ENCODE peak calls at places on chromosomes 7 and 10, in six cellular contexts. A is KBM-7, G is kidney epithelial cell, D is anterior cingulate cortex, Q is ureter, V is sigmoid colon. K is an unnamed sample.

GRCh38 chr10:95245425-95246055 is 45.3 kb downstream of the PDLIM1 start:
- DNase-seq in Q (no peak), G (no peak), A (no peak), D (no peak), V (no peak), K (no peak)

GRCh38 chr7:26490631-26491624 is 199.3 kb downstream of the SNX10 start:
- DNase-seq in A (no peak), G (no peak), Q (peak), V (no peak), D (peak), K (no peak)

GRCh38 chr10:3046941-3047621 is 20.3 kb upstream of the PFKP start:
- DNase-seq in G (peak), D (no peak), V (no peak), A (no peak), Q (no peak), K (no peak)

GRCh38 chr7:74025146-74025545 is 2.8 kb upstream of the ELN start:
- DNase-seq in G (no peak), Q (no peak), D (no peak), A (no peak), V (no peak), K (no peak)

GRCh38 chr7:44633254-44634186 is 27.1 kb downstream of the OGDH start:
- DNase-seq in V (peak), A (no peak), G (peak), Q (peak), D (no peak), K (peak)

GRCh38 chr7:17989546-17989945 is 38.1 kb downstream of the PRPS1L1 start:
- DNase-seq in Q (no peak), D (no peak), V (no peak), G (no peak), A (no peak), K (no peak)

GRCh38 chr7:121755818-121756501 is 117.0 kb upstream of the PTPRZ1 start:
- DNase-seq in G (no peak), D (no peak), A (no peak), V (no peak), Q (no peak), K (peak)

GRCh38 chr7:771241-772004 is 44.3 kb upstream of the PRKAR1B start:
- DNase-seq in V (peak), A (no peak), Q (peak), G (peak), D (no peak), K (no peak)

GRCh38 chr7:93185303-93186027 is 37.3 kb upstream of the SAMD9L start:
- DNase-seq in V (no peak), Q (no peak), A (no peak), D (no peak), G (no peak), K (no peak)

GRCh38 chr10:3261921-3262320 is 89.3 kb upstream of the PITRM1 start:
- DNase-seq in V (no peak), Q (no peak), G (no peak), A (no peak), D (no peak), K (no peak)

GRCh38 chr7:142459557-142459963 is 201.7 kb upstream of the PRSS58 start:
- DNase-seq in V (no peak), A (peak), G (no peak), D (peak), Q (no peak), K (peak)

GRCh38 chr7:12199363-12199762 is 11.7 kb upstream of the TMEM106B start:
- DNase-seq in A (no peak), D (no peak), Q (no peak), G (peak), V (no peak), K (no peak)

GRCh38 chr10:22615819-22616499 is 98.4 kb downstream of the PIP4K2A start:
- DNase-seq in Q (no peak), A (peak), G (no peak), V (peak), D (peak), K (peak)

GRCh38 chr7:31098606-31099360 is 46.7 kb downstream of the ADCYAP1R1 start:
- DNase-seq in G (no peak), A (no peak), D (no peak), V (peak), Q (peak), K (no peak)

GRCh38 chr7:129376076-129376777 is 58.0 kb upstream of the STRIP2 start:
- DNase-seq in G (no peak), V (no peak), A (peak), Q (no peak), D (no peak), K (peak)

GRCh38 chr7:127609297-127609696 is 8.6 kb downstream of the PAX4 start:
- DNase-seq in V (no peak), D (no peak), Q (no peak), G (no peak), A (no peak), K (no peak)

GRCh38 chr10:70265032-70265689 is 18.6 kb downstream of the NPFFR1 start:
- DNase-seq in A (no peak), Q (no peak), G (no peak), V (no peak), D (no peak), K (peak)

GRCh38 chr10:89210794-89211425 is 3.8 kb upstream of the CH25H start:
- DNase-seq in G (no peak), A (no peak), Q (no peak), D (no peak), V (no peak), K (no peak)

GRCh38 chr7:12067156-12067831 is 143.8 kb upstream of the TMEM106B start:
- DNase-seq in Q (peak), G (no peak), A (peak), D (no peak), V (peak), K (peak)

GRCh38 chr10:27783660-27784059 is 38.0 kb upstream of the MKX start:
- DNase-seq in A (peak), Q (no peak), G (peak), D (no peak), V (no peak), K (no peak)

GRCh38 chr7:14687241-14687640 is 215.3 kb downstream of the DGKB start:
- DNase-seq in D (no peak), V (no peak), Q (no peak), A (no peak), G (no peak), K (no peak)

GRCh38 chr10:75658915-75659314 is 227.5 kb downstream of the LRMDA start:
- DNase-seq in D (no peak), Q (no peak), G (no peak), V (no peak), A (no peak), K (no peak)

GRCh38 chr7:86214734-86215133 is 429.0 kb upstream of the GRM3 start:
- DNase-seq in G (no peak), Q (no peak), A (no peak), D (no peak), V (no peak), K (no peak)

GRCh38 chr7:24748521-24748920 is 8.7 kb downstream of the GSDME start:
- DNase-seq in G (no peak), A (no peak), Q (no peak), V (no peak), D (no peak), K (no peak)

GRCh38 chr7:15503603-15504280 is 58.1 kb downstream of the AGMO start:
- DNase-seq in G (no peak), D (no peak), Q (no peak), V (no peak), A (no peak), K (no peak)

GRCh38 chr10:124594240-124594639 is 132.6 kb downstream of the LHPP start:
- DNase-seq in D (no peak), Q (no peak), A (no peak), G (no peak), V (peak), K (no peak)

GRCh38 chr7:69775231-69775771 is 177.0 kb downstream of the AUTS2 start:
- DNase-seq in D (no peak), V (peak), Q (no peak), A (no peak), G (no peak), K (no peak)

GRCh38 chr10:86071758-86072157 is 294.8 kb downstream of the GRID1 start:
- DNase-seq in G (no peak), V (no peak), D (no peak), Q (no peak), A (no peak), K (no peak)

GRCh38 chr7:5595545-5596045 is 172.0 kb upstream of the TNRC18 start:
- DNase-seq in G (no peak), A (peak), Q (no peak), V (no peak), D (no peak), K (peak)

GRCh38 chr7:2478800-2479199 is 2.6 kb upstream of the GRIFIN start:
- DNase-seq in D (no peak), A (no peak), G (no peak), V (no peak), Q (no peak), K (no peak)

GRCh38 chr10:21399392-21400015 is 126.0 kb downstream of the SKIDA1 start:
- DNase-seq in V (no peak), G (peak), Q (no peak), D (no peak), A (no peak), K (no peak)

GRCh38 chr10:80444646-80445319 is 9.3 kb upstream of the TSPAN14 start:
- DNase-seq in D (peak), G (no peak), Q (peak), V (peak), A (peak), K (peak)

GRCh38 chr10:557792-558328 is 131.6 kb downstream of the DIP2C start:
- DNase-seq in A (no peak), Q (no peak), D (no peak), V (no peak), G (no peak), K (no peak)

GRCh38 chr10:89815049-89815853 is 113.9 kb downstream of the KIF20B start:
- DNase-seq in A (no peak), V (no peak), G (no peak), D (no peak), Q (no peak), K (no peak)

GRCh38 chr10:43689618-43689954 is 40.9 kb upstream of the ZNF32 start:
- DNase-seq in V (peak), Q (peak), D (no peak), A (no peak), G (no peak), K (peak)

GRCh38 chr7:139297795-139298194 is 43.3 kb upstream of the FMC1 start:
- DNase-seq in G (peak), D (no peak), Q (no peak), A (no peak), V (no peak), K (no peak)

GRCh38 chr7:127438836-127439235 is 46.3 kb upstream of the ZNF800 start:
- DNase-seq in A (no peak), D (no peak), G (no peak), V (no peak), Q (no peak), K (no peak)

GRCh38 chr7:107594961-107595737 is 15.1 kb downstream of the BCAP29 start:
- DNase-seq in D (no peak), G (peak), A (no peak), V (no peak), Q (no peak), K (no peak)

GRCh38 chr7:155461631-155462030 is 3.7 kb downstream of the EN2 start:
- DNase-seq in D (no peak), V (no peak), Q (no peak), G (no peak), A (no peak), K (no peak)

K was measured in Ammon's horn.